ENCODE peak calls at places on chromosome 16, in ten cellular contexts. C is psoas muscle; H is fibroblast of pulmonary artery; A is mucosa of descending colon; V is A549; Y is skeletal muscle cell; M is AG10803; B is fibroblast of mammary gland; G is CD4-positive, alpha-beta memory T cell; U is hepatocyte. T is an unnamed sample.
A peak's percentile ranks its signal among the peaks of the same experiment; 100 is the strongest.

GRCh38 chr16:74448990-74449389 is 27.7 kb upstream of the CLEC18B start:
- DNase-seq in C (peak; percentile 65), H (peak; percentile 97), A (peak; percentile 61), V (peak; percentile 73), Y (peak; percentile 87), M (peak; percentile 95), B (peak; percentile 99), G (no peak), U (peak; percentile 66), T (no peak)

GRCh38 chr16:50593410-50594139 is 45.4 kb downstream of the NKD1 start:
- DNase-seq in C (no peak), H (peak; percentile 31), A (no peak), V (no peak), Y (no peak), M (no peak), B (peak; percentile 10), G (no peak), U (no peak), T (no peak)

GRCh38 chr16:4404247-4404966 is 12.0 kb downstream of the CORO7 start:
- DNase-seq in C (peak; percentile 57), H (peak; percentile 56), A (peak; percentile 51), V (peak; percentile 77), Y (no peak), M (no peak), B (peak; percentile 48), G (peak; percentile 48), U (peak; percentile 74), T (no peak)

GRCh38 chr16:74698220-74698619 is 2.4 kb downstream of the MLKL start:
- DNase-seq in C (no peak), H (no peak), A (no peak), V (no peak), Y (no peak), M (peak; percentile 11), B (peak; percentile 41), G (no peak), U (no peak), T (no peak)

GRCh38 chr16:85316321-85316919 is 204.1 kb upstream of the CIBAR2 start:
- DNase-seq in C (peak; percentile 83), H (peak; percentile 70), A (peak; percentile 75), V (peak; percentile 76), Y (no peak), M (peak; percentile 43), B (peak; percentile 56), G (no peak), U (peak; percentile 89), T (no peak)

GRCh38 chr16:19718624-19718965 is 524 bp downstream of the IQCK start:
- DNase-seq in C (no peak), H (peak; percentile 17), A (peak; percentile 57), V (no peak), Y (no peak), M (no peak), B (peak; percentile 14), G (no peak), U (peak; percentile 37), T (no peak)

GRCh38 chr16:21685034-21685455 is 21.3 kb downstream of the OTOA start:
- DNase-seq in C (no peak), H (peak; percentile 3), A (no peak), V (no peak), Y (no peak), M (no peak), B (no peak), G (no peak), U (peak; percentile 13), T (no peak)

GRCh38 chr16:56729736-56730662 is at the start of gene NUP93:
- DNase-seq in C (peak; percentile 96), H (peak; percentile 93), A (peak; percentile 93), V (peak; percentile 92), Y (peak; percentile 74), M (peak; percentile 91), B (peak; percentile 90), G (peak; percentile 89), U (peak; percentile 96), T (peak; percentile 84)

GRCh38 chr16:84086357-84086756 is 30.4 kb downstream of the MBTPS1 start:
- DNase-seq in C (no peak), H (no peak), A (no peak), V (no peak), Y (no peak), M (no peak), B (no peak), G (no peak), U (no peak), T (no peak)

GRCh38 chr16:74496054-74496453 is 74.8 kb upstream of the CLEC18B start:
- DNase-seq in C (no peak), H (no peak), A (no peak), V (no peak), Y (no peak), M (no peak), B (no peak), G (no peak), U (no peak), T (no peak)

GRCh38 chr16:11916524-11917285 is 949 bp upstream of the GSPT1 start:
- DNase-seq in C (no peak), H (no peak), A (peak; percentile 66), V (peak; percentile 87), Y (no peak), M (peak; percentile 21), B (peak; percentile 79), G (no peak), U (peak; percentile 84), T (no peak)

GRCh38 chr16:11914210-11914758 is 1.5 kb downstream of the GSPT1 start:
- DNase-seq in C (no peak), H (no peak), A (no peak), V (no peak), Y (no peak), M (no peak), B (no peak), G (peak; percentile 58), U (no peak), T (peak; percentile 20)

GRCh38 chr16:11915644-11916523 is at the start of gene GSPT1:
- DNase-seq in C (peak; percentile 100), H (peak; percentile 98), A (peak; percentile 99), V (peak; percentile 99), Y (peak; percentile 93), M (peak; percentile 98), B (peak; percentile 96), G (peak; percentile 100), U (peak; percentile 99), T (peak; percentile 98)

GRCh38 chr16:11914759-11915643 is 755 bp downstream of the GSPT1 start:
- DNase-seq in C (peak; percentile 78), H (peak; percentile 34), A (peak; percentile 57), V (peak; percentile 34), Y (no peak), M (peak; percentile 29), B (peak; percentile 42), G (peak; percentile 42), U (peak; percentile 72), T (peak; percentile 28)

DNA sequence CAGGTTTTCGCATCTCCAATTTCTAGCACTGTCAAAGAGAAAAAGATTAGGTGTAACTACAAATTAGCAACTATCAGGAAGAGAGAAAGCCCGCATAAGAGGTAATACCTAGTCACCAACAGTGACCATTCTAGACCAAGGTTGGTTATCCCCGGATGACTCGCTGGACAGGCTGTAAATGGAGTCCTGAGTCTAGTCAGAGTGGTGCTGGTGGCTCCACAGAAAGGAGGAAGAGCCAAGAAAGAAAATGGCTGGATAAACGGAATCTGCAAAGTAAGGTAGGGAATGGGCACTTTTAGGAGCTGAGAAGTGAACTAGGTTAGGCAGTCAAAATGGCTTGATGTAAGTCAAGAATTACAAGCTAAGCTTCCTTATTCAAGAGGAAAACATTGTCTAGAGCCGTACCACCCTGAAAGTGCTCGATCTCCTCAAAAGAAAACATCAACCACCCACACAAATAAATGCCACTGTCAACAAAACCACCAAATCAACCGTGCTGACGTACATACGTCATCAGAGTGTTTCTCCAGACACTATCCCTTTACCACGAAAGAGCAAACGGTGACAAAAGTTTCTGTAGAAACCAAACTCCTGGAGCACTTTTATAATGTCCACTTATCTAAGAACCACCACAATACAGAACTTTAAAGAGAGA is 2.2 kb downstream of the GSPT1 start:
- DNase-seq in C (no peak), H (no peak), A (peak; percentile 21), V (peak; percentile 19), Y (no peak), M (no peak), B (peak; percentile 66), G (peak; percentile 76), U (peak; percentile 17), T (no peak)
- H3K4me3 ChIP-seq in C (peak overlapping the region; percentile 91), H (peak overlapping the region; percentile 85), A (no peak overlapping the region), V (peak overlapping the region; percentile 93), Y (peak overlapping the region; percentile 78), M (peak overlapping the region; percentile 85), B (peak overlapping the region; percentile 92), G (peak overlapping the region; percentile 72), U (peak overlapping the region; percentile 87), T (peak overlapping the region; percentile 83)

GRCh38 chr16:87213536-87213935 is 103.7 kb downstream of the C16orf95 start:
- DNase-seq in C (no peak), H (no peak), A (no peak), V (no peak), Y (no peak), M (no peak), B (no peak), G (no peak), U (no peak), T (no peak)

GRCh38 chr16:87216824-87217205 is 100.4 kb downstream of the C16orf95 start:
- DNase-seq in C (no peak), H (no peak), A (no peak), V (no peak), Y (no peak), M (no peak), B (no peak), G (no peak), U (no peak), T (no peak)

GRCh38 chr16:87219287-87219909 is 97.8 kb downstream of the C16orf95 start:
- DNase-seq in C (no peak), H (no peak), A (no peak), V (no peak), Y (no peak), M (no peak), B (no peak), G (no peak), U (no peak), T (no peak)

GRCh38 chr16:87218281-87219055 is 98.7 kb downstream of the C16orf95 start:
- DNase-seq in C (no peak), H (no peak), A (no peak), V (no peak), Y (no peak), M (no peak), B (no peak), G (no peak), U (no peak), T (no peak)

GRCh38 chr16:87216148-87216823 is 100.9 kb downstream of the C16orf95 start:
- DNase-seq in C (no peak), H (no peak), A (no peak), V (no peak), Y (no peak), M (no peak), B (no peak), G (no peak), U (no peak), T (no peak)
- H3K4me3 ChIP-seq in C (peak overlapping the region; percentile 7), H (no peak overlapping the region), A (no peak overlapping the region), V (no peak overlapping the region), Y (no peak overlapping the region), M (no peak overlapping the region), B (no peak overlapping the region), G (no peak overlapping the region), U (no peak overlapping the region), T (no peak overlapping the region)

GRCh38 chr16:10938321-10938720 is 3.9 kb downstream of the DEXI start:
- DNase-seq in C (no peak), H (no peak), A (no peak), V (no peak), Y (no peak), M (no peak), B (peak; percentile 27), G (no peak), U (no peak), T (no peak)
- H3K4me3 ChIP-seq in C (peak overlapping the region; percentile 86), H (no peak overlapping the region), A (no peak overlapping the region), V (no peak overlapping the region), Y (no peak overlapping the region), M (peak overlapping the region; percentile 18), B (no peak overlapping the region), G (no peak overlapping the region), U (no peak overlapping the region), T (no peak overlapping the region)

GRCh38 chr16:70457446-70457845 is 3.1 kb downstream of the FCSK start:
- DNase-seq in C (no peak), H (no peak), A (no peak), V (no peak), Y (no peak), M (no peak), B (no peak), G (no peak), U (no peak), T (no peak)
- H3K4me3 ChIP-seq in C (no peak overlapping the region), H (no peak overlapping the region), A (no peak overlapping the region), V (no peak overlapping the region), Y (no peak overlapping the region), M (no peak overlapping the region), B (no peak overlapping the region), G (no peak overlapping the region), U (no peak overlapping the region), T (no peak overlapping the region)